ENCODE peak calls at places on chromosome 22, in five cellular contexts. X, K, C, L and H are unnamed samples.

GRCh38 chr22:50600541-50600940 is at the start of gene MAPK8IP2:
- DNase-seq in X (no peak), K (no peak), C (peak), L (no peak), H (no peak)

GRCh38 chr22:32852346-32853251 is 51.1 kb downstream of the TIMP3 start:
- DNase-seq in X (no peak), K (peak), C (no peak), L (no peak), H (no peak)

GRCh38 chr22:48974443-48975251 is 853.0 kb downstream of the BRD1 start:
- DNase-seq in X (no peak), K (no peak), C (no peak), L (no peak), H (no peak)

GRCh38 chr22:42270178-42270511 is 308 bp downstream of the TCF20 start:
- DNase-seq in X (no peak), K (no peak), C (no peak), L (peak), H (no peak)

GRCh38 chr22:50483106-50483505 is 1.8 kb downstream of the ADM2 start:
- DNase-seq in X (no peak), K (no peak), C (no peak), L (no peak), H (no peak)

GRCh38 chr22:45239378-45240136 is 1.1 kb downstream of the KIAA0930 start:
- DNase-seq in X (no peak), K (no peak), C (no peak), L (no peak), H (no peak)

GRCh38 chr22:33605201-33605600 is 315.1 kb downstream of the LARGE1 start:
- DNase-seq in X (no peak), K (no peak), C (no peak), L (no peak), H (no peak)

GRCh38 chr22:43136801-43137200 is 6.4 kb downstream of the MCAT start:
- DNase-seq in X (no peak), K (no peak), C (no peak), L (no peak), H (no peak)

GRCh38 chr22:20648306-20648903 is 125.5 kb upstream of the SERPIND1 start:
- DNase-seq in X (no peak), K (no peak), C (no peak), L (peak), H (no peak)

GRCh38 chr22:19982991-19983578 is 33.5 kb downstream of the ARVCF start:
- DNase-seq in X (no peak), K (no peak), C (no peak), L (no peak), H (no peak)

GRCh38 chr22:50696799-50697561 is 24.4 kb downstream of the SHANK3 start:
- DNase-seq in X (no peak), K (peak), C (peak), L (no peak), H (no peak)

GRCh38 chr22:23566716-23567475 is 13.2 kb downstream of the IGLL1 start:
- DNase-seq in X (no peak), K (no peak), C (no peak), L (no peak), H (no peak)

GRCh38 chr22:31830721-31831070 is 76.9 kb downstream of the DEPDC5 start:
- DNase-seq in X (no peak), K (no peak), C (no peak), L (no peak), H (no peak)

GRCh38 chr22:41380993-41381328 is 781 bp upstream of the TEF start:
- DNase-seq in X (no peak), K (no peak), C (no peak), L (no peak), H (no peak)

GRCh38 chr22:39148727-39149535 is 3.5 kb downstream of the CBX7 start:
- DNase-seq in X (no peak), K (peak), C (peak), L (peak), H (no peak)

GRCh38 chr22:37126383-37126782 is 16.9 kb upstream of the TMPRSS6 start:
- DNase-seq in X (no peak), K (no peak), C (peak), L (no peak), H (no peak)

GRCh38 chr22:40560551-40560950 is 76.0 kb downstream of the MRTFA start:
- DNase-seq in X (no peak), K (no peak), C (no peak), L (no peak), H (no peak)

GRCh38 chr22:30290318-30290678 is 993 bp upstream of the CASTOR1 start:
- DNase-seq in X (no peak), K (no peak), C (no peak), L (no peak), H (no peak)

GRCh38 chr22:37044634-37045625 is 6.6 kb upstream of the KCTD17 start:
- DNase-seq in X (no peak), K (no peak), C (no peak), L (no peak), H (no peak)

GRCh38 chr22:25403752-25404471 is 160.6 kb upstream of the GRK3 start:
- DNase-seq in X (no peak), K (no peak), C (no peak), L (peak), H (no peak)

GRCh38 chr22:45877651-45878050 is 99.3 kb downstream of the WNT7B start:
- DNase-seq in X (no peak), K (no peak), C (no peak), L (no peak), H (no peak)

GRCh38 chr22:20956258-20957117 is 10.6 kb upstream of the AIFM3 start:
- DNase-seq in X (no peak), K (no peak), C (peak), L (no peak), H (no peak)

GRCh38 chr22:49886346-49887073 is 31.7 kb downstream of the ALG12 start:
- DNase-seq in X (no peak), K (no peak), C (no peak), L (no peak), H (no peak)

GRCh38 chr22:34414467-34415440 is 494.5 kb upstream of the LARGE1 start:
- DNase-seq in X (peak), K (no peak), C (peak), L (no peak), H (no peak)